ENCODE peak calls at places on chromosomes 3 and 15, in eight cellular contexts. One of them, this sample, is unnamed.

GRCh38 chr3:104178695-104179094 is 1188.0 kb upstream of the ALCAM start:
- DNase-seq in A549: no peak
- DNase-seq in prostate gland: no peak
- DNase-seq in colonic mucosa: no peak
- DNase-seq in keratinocyte: no peak
- DNase-seq in tibial artery: no peak
- DNase-seq in lower lobe of right lung: no peak
- DNase-seq in mammary epithelial cell: no peak
- DNase-seq in this sample: no peak

GRCh38 chr3:105355355-105356063 is 11.2 kb upstream of the ALCAM start:
- DNase-seq in tibial artery: no peak
- DNase-seq in A549: no peak
- DNase-seq in keratinocyte: no peak
- DNase-seq in lower lobe of right lung: no peak
- DNase-seq in prostate gland: no peak
- DNase-seq in colonic mucosa: no peak
- DNase-seq in mammary epithelial cell: peak; percentile 44
- DNase-seq in this sample: peak; percentile 17

GRCh38 chr3:63046580-63046979 is 171.4 kb upstream of the CADPS start:
- DNase-seq in A549: no peak
- DNase-seq in mammary epithelial cell: no peak
- DNase-seq in colonic mucosa: peak; percentile 36
- DNase-seq in prostate gland: no peak
- DNase-seq in keratinocyte: no peak
- DNase-seq in lower lobe of right lung: no peak
- DNase-seq in tibial artery: no peak
- DNase-seq in this sample: no peak

GRCh38 chr3:71723452-71724170 is 1.6 kb downstream of the EIF4E3 start:
- DNase-seq in A549: no peak
- DNase-seq in tibial artery: no peak
- DNase-seq in prostate gland: no peak
- DNase-seq in keratinocyte: no peak
- DNase-seq in lower lobe of right lung: no peak
- DNase-seq in colonic mucosa: no peak
- DNase-seq in mammary epithelial cell: no peak
- DNase-seq in this sample: no peak

GRCh38 chr3:193872265-193872753 is 263.6 kb upstream of the HES1 start:
- DNase-seq in prostate gland: peak; percentile 79
- DNase-seq in colonic mucosa: peak; percentile 87
- DNase-seq in lower lobe of right lung: no peak
- DNase-seq in tibial artery: no peak
- DNase-seq in A549: peak; percentile 77
- DNase-seq in keratinocyte: peak; percentile 94
- DNase-seq in mammary epithelial cell: peak; percentile 100
- DNase-seq in this sample: peak; percentile 98

GRCh38 chr3:15630646-15631350 is 29.3 kb downstream of the BTD start:
- DNase-seq in colonic mucosa: no peak
- DNase-seq in mammary epithelial cell: peak; percentile 50
- DNase-seq in keratinocyte: no peak
- DNase-seq in tibial artery: no peak
- DNase-seq in A549: peak; percentile 70
- DNase-seq in prostate gland: no peak
- DNase-seq in lower lobe of right lung: no peak
- DNase-seq in this sample: no peak

GRCh38 chr15:50698101-50698500 is 11.5 kb upstream of the TRPM7 start:
- DNase-seq in colonic mucosa: no peak
- DNase-seq in A549: no peak
- DNase-seq in lower lobe of right lung: no peak
- DNase-seq in mammary epithelial cell: no peak
- DNase-seq in keratinocyte: no peak
- DNase-seq in prostate gland: no peak
- DNase-seq in tibial artery: no peak
- DNase-seq in this sample: no peak

GRCh38 chr3:133058243-133058642 is 20.1 kb downstream of the TMEM108 start:
- DNase-seq in lower lobe of right lung: no peak
- DNase-seq in keratinocyte: no peak
- DNase-seq in colonic mucosa: no peak
- DNase-seq in A549: no peak
- DNase-seq in tibial artery: no peak
- DNase-seq in mammary epithelial cell: no peak
- DNase-seq in prostate gland: no peak
- DNase-seq in this sample: no peak

GRCh38 chr15:45205192-45205591 is 17.4 kb upstream of the SHF start:
- DNase-seq in colonic mucosa: peak; percentile 82
- DNase-seq in prostate gland: peak; percentile 36
- DNase-seq in mammary epithelial cell: peak; percentile 57
- DNase-seq in A549: peak; percentile 72
- DNase-seq in tibial artery: no peak
- DNase-seq in lower lobe of right lung: no peak
- DNase-seq in keratinocyte: no peak
- DNase-seq in this sample: peak; percentile 71

GRCh38 chr3:188126271-188126670 is 27.7 kb upstream of the LPP start:
- DNase-seq in mammary epithelial cell: no peak
- DNase-seq in keratinocyte: no peak
- DNase-seq in A549: no peak
- DNase-seq in lower lobe of right lung: no peak
- DNase-seq in colonic mucosa: no peak
- DNase-seq in tibial artery: no peak
- DNase-seq in prostate gland: no peak
- DNase-seq in this sample: no peak

GRCh38 chr15:75577401-75578205 is 1.5 kb downstream of the PTPN9 start:
- DNase-seq in colonic mucosa: no peak
- DNase-seq in tibial artery: no peak
- DNase-seq in lower lobe of right lung: no peak
- DNase-seq in keratinocyte: no peak
- DNase-seq in mammary epithelial cell: peak; percentile 20
- DNase-seq in prostate gland: peak; percentile 7
- DNase-seq in A549: no peak
- DNase-seq in this sample: peak; percentile 36

GRCh38 chr3:71035314-71035713 is 548.2 kb downstream of the FOXP1 start:
- DNase-seq in lower lobe of right lung: no peak
- DNase-seq in A549: no peak
- DNase-seq in tibial artery: no peak
- DNase-seq in mammary epithelial cell: no peak
- DNase-seq in prostate gland: no peak
- DNase-seq in keratinocyte: no peak
- DNase-seq in colonic mucosa: peak; percentile 84
- DNase-seq in this sample: no peak

GRCh38 chr3:184652465-184652864 is 59.4 kb downstream of the MAGEF1 start:
- DNase-seq in keratinocyte: peak; percentile 66
- DNase-seq in tibial artery: no peak
- DNase-seq in A549: no peak
- DNase-seq in lower lobe of right lung: no peak
- DNase-seq in colonic mucosa: no peak
- DNase-seq in mammary epithelial cell: peak; percentile 83
- DNase-seq in prostate gland: no peak
- DNase-seq in this sample: peak; percentile 50

GRCh38 chr15:62150445-62150844 is 14.6 kb downstream of the C2CD4B start:
- DNase-seq in tibial artery: no peak
- DNase-seq in colonic mucosa: no peak
- DNase-seq in A549: no peak
- DNase-seq in mammary epithelial cell: no peak
- DNase-seq in prostate gland: no peak
- DNase-seq in lower lobe of right lung: no peak
- DNase-seq in keratinocyte: no peak
- DNase-seq in this sample: no peak

GRCh38 chr3:39249453-39250115 is 30.3 kb downstream of the CX3CR1 start:
- DNase-seq in prostate gland: no peak
- DNase-seq in tibial artery: no peak
- DNase-seq in keratinocyte: no peak
- DNase-seq in colonic mucosa: no peak
- DNase-seq in mammary epithelial cell: peak; percentile 71
- DNase-seq in lower lobe of right lung: no peak
- DNase-seq in A549: no peak
- DNase-seq in this sample: no peak

GRCh38 chr3:123084192-123084591 is 17.4 kb downstream of the PDIA5 start:
- DNase-seq in lower lobe of right lung: no peak
- DNase-seq in mammary epithelial cell: no peak
- DNase-seq in keratinocyte: no peak
- DNase-seq in tibial artery: no peak
- DNase-seq in colonic mucosa: no peak
- DNase-seq in A549: no peak
- DNase-seq in prostate gland: no peak
- DNase-seq in this sample: no peak

GRCh38 chr3:4224331-4224730 is 78.8 kb upstream of the SETMAR start:
- DNase-seq in tibial artery: no peak
- DNase-seq in lower lobe of right lung: no peak
- DNase-seq in A549: no peak
- DNase-seq in colonic mucosa: no peak
- DNase-seq in mammary epithelial cell: no peak
- DNase-seq in prostate gland: no peak
- DNase-seq in keratinocyte: no peak
- DNase-seq in this sample: no peak

DNA sequence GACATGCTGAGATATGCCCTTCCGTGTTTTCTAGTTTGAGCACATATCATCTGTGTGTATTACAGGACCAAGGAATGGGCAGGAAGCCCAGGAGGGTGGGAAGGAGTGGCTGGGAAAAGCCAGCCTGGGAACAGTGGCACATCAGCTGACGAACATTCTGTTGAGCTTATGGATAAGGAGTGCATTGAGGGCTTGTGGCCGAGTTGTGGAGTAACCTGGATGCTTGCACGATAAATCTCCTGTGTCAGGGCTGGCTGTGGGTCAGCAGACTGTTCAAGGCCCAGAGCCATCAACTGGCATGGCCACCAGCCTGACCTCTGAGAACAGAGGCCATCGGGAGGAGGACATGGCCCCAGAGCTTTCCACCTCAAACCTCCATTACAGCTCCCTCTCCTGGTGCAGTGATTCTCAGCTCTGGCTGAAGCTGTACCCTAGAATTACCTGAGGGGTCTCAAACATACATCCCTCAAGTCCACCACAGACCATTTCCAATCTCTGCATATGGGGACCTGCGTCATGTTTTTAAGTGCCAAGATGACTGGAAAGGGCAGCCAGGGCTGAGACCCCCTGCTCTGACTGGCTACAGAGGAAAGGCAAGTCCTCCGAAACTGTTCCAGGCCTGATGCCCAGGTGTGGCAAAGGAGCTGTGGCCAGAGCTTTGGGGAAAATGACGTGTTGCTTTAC is 4.8 kb upstream of the VILL start:
- DNase-seq in prostate gland: peak; percentile 92
- DNase-seq in mammary epithelial cell: peak; percentile 45
- DNase-seq in lower lobe of right lung: peak; percentile 53
- DNase-seq in keratinocyte: no peak
- DNase-seq in colonic mucosa: peak; percentile 84
- DNase-seq in tibial artery: peak; percentile 57
- DNase-seq in A549: no peak
- DNase-seq in this sample: no peak
- TF ChIP-seq CTCF in prostate gland: no peak
- TF ChIP-seq CTCF in mammary epithelial cell: no peak
- TF ChIP-seq CTCF in lower lobe of right lung: no peak
- TF ChIP-seq CTCF in keratinocyte: no peak
- TF ChIP-seq CTCF in colonic mucosa: no peak
- TF ChIP-seq CTCF in tibial artery: no peak
- TF ChIP-seq CTCF in A549: no peak
- TF ChIP-seq CTCF in this sample: no peak

DNA sequence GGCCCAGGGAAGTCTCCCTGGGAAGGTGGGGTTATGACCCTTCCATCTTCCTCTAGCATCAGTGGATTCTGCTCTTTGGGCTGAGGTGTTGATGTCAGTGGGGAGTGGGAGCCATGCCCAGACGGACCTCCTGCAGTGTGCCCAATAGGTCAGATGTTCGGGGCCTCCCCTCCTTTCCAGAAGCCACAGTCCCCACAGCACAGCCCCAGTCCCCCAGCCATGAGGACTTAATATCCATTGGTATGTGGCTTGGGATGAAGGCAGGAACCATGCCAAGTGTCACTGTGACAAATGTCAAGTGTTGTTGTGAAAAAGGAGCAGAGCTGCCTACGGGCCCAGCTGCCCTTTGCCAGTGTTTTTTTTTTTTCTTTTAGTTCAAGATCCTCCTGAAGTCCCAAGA is 12.3 kb downstream of the SEMA3G start:
- DNase-seq in mammary epithelial cell: no peak
- DNase-seq in tibial artery: peak; percentile 42
- DNase-seq in lower lobe of right lung: no peak
- DNase-seq in keratinocyte: no peak
- DNase-seq in colonic mucosa: no peak
- DNase-seq in A549: no peak
- DNase-seq in prostate gland: no peak
- DNase-seq in this sample: no peak
- H3K27ac ChIP-seq in mammary epithelial cell: no peak overlapping the region
- H3K27ac ChIP-seq in tibial artery: no peak overlapping the region
- H3K27ac ChIP-seq in lower lobe of right lung: no peak overlapping the region
- H3K27ac ChIP-seq in keratinocyte: no peak overlapping the region
- H3K27ac ChIP-seq in colonic mucosa: no peak overlapping the region
- H3K27ac ChIP-seq in A549: no peak overlapping the region
- H3K27ac ChIP-seq in prostate gland: no peak overlapping the region
- H3K27ac ChIP-seq in this sample: no peak overlapping the region

GRCh38 chr15:59741274-59741906 is 52.3 kb upstream of the BNIP2 start:
- DNase-seq in A549: peak; percentile 40
- DNase-seq in mammary epithelial cell: peak; percentile 13
- DNase-seq in colonic mucosa: no peak
- DNase-seq in lower lobe of right lung: no peak
- DNase-seq in tibial artery: no peak
- DNase-seq in prostate gland: peak; percentile 4
- DNase-seq in keratinocyte: no peak
- DNase-seq in this sample: peak; percentile 62
- TF ChIP-seq CTCF in A549: peak; percentile 30
- TF ChIP-seq CTCF in mammary epithelial cell: peak; percentile 56
- TF ChIP-seq CTCF in colonic mucosa: no peak
- TF ChIP-seq CTCF in lower lobe of right lung: no peak
- TF ChIP-seq CTCF in tibial artery: no peak
- TF ChIP-seq CTCF in prostate gland: no peak
- TF ChIP-seq CTCF in keratinocyte: peak; percentile 45
- TF ChIP-seq CTCF in this sample: peak; percentile 49

GRCh38 chr3:55860040-55860439 is 372.9 kb upstream of the WNT5A start:
- DNase-seq in tibial artery: no peak
- DNase-seq in A549: no peak
- DNase-seq in lower lobe of right lung: no peak
- DNase-seq in prostate gland: no peak
- DNase-seq in colonic mucosa: no peak
- DNase-seq in mammary epithelial cell: no peak
- DNase-seq in keratinocyte: no peak
- DNase-seq in this sample: no peak
- H3K27ac ChIP-seq in tibial artery: no peak overlapping the region
- H3K27ac ChIP-seq in A549: no peak overlapping the region
- H3K27ac ChIP-seq in lower lobe of right lung: no peak overlapping the region
- H3K27ac ChIP-seq in prostate gland: no peak overlapping the region
- H3K27ac ChIP-seq in colonic mucosa: no peak overlapping the region
- H3K27ac ChIP-seq in mammary epithelial cell: no peak overlapping the region
- H3K27ac ChIP-seq in keratinocyte: no peak overlapping the region
- H3K27ac ChIP-seq in this sample: no peak overlapping the region

DNA sequence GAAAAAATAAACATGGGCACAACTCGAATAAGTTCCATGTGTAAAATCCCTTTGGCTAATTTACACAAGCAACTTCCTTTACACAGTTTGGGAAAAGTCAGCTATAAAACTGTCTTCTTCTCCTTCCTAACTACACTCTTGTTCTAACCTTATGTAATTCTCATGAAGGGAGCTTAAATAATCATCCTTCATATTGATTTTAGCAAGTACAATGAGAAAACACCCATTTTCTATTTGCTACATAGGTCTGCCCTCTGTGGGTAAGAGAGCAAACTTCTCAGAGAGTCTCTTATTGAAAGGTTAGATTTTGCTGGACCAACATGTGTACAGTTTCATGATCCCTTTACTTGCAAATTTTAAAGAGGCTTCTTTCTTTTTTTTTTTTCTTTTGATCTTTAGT is 398.5 kb downstream of the ROBO1 start:
- DNase-seq in tibial artery: no peak
- DNase-seq in mammary epithelial cell: no peak
- DNase-seq in keratinocyte: no peak
- DNase-seq in A549: no peak
- DNase-seq in colonic mucosa: no peak
- DNase-seq in lower lobe of right lung: no peak
- DNase-seq in prostate gland: no peak
- DNase-seq in this sample: no peak
- TF ChIP-seq CTCF in tibial artery: no peak
- TF ChIP-seq CTCF in mammary epithelial cell: peak; percentile 32
- TF ChIP-seq CTCF in keratinocyte: peak; percentile 28
- TF ChIP-seq CTCF in A549: no peak
- TF ChIP-seq CTCF in colonic mucosa: no peak
- TF ChIP-seq CTCF in lower lobe of right lung: no peak
- TF ChIP-seq CTCF in prostate gland: peak; percentile 42
- TF ChIP-seq CTCF in this sample: no peak